ENCODE peak calls at places on chromosomes 4 and X, in ten cellular contexts. One of them, this sample, is unnamed.
A peak's percentile ranks its signal among the peaks of the same experiment; 100 is the strongest.

GRCh38 chr4:168751263-168752225 is 254.7 kb downstream of the PALLD start:
- DNase-seq in stomach: no peak
- DNase-seq in Panc1: no peak
- DNase-seq in sigmoid colon: no peak
- DNase-seq in GM23338: no peak
- DNase-seq in HCT116: no peak
- DNase-seq in K562: no peak
- DNase-seq in suprapubic skin: no peak
- DNase-seq in transverse colon: no peak
- DNase-seq in GM12878: no peak
- DNase-seq in this sample: no peak

GRCh38 chr4:151527699-151528098 is 118.7 kb downstream of the FHIP1A start:
- DNase-seq in transverse colon: no peak
- DNase-seq in HCT116: no peak
- DNase-seq in K562: no peak
- DNase-seq in GM23338: no peak
- DNase-seq in Panc1: no peak
- DNase-seq in sigmoid colon: no peak
- DNase-seq in GM12878: no peak
- DNase-seq in suprapubic skin: no peak
- DNase-seq in stomach: no peak
- DNase-seq in this sample: no peak

GRCh38 chr4:99219072-99219471 is at the start of gene ADH6:
- DNase-seq in sigmoid colon: no peak
- DNase-seq in GM12878: no peak
- DNase-seq in Panc1: no peak
- DNase-seq in suprapubic skin: no peak
- DNase-seq in HCT116: no peak
- DNase-seq in transverse colon: peak; percentile 39
- DNase-seq in K562: no peak
- DNase-seq in GM23338: no peak
- DNase-seq in stomach: no peak
- DNase-seq in this sample: no peak

GRCh38 chrX:19245711-19246269 is 97.9 kb upstream of the PDHA1 start:
- DNase-seq in HCT116: no peak
- DNase-seq in K562: no peak
- DNase-seq in transverse colon: no peak
- DNase-seq in GM12878: no peak
- DNase-seq in stomach: no peak
- DNase-seq in suprapubic skin: no peak
- DNase-seq in sigmoid colon: no peak
- DNase-seq in Panc1: no peak
- DNase-seq in GM23338: no peak
- DNase-seq in this sample: no peak

GRCh38 chr4:15995826-15996225 is 32.9 kb upstream of the FGFBP2 start:
- DNase-seq in HCT116: no peak
- DNase-seq in GM23338: no peak
- DNase-seq in sigmoid colon: no peak
- DNase-seq in GM12878: no peak
- DNase-seq in K562: no peak
- DNase-seq in transverse colon: no peak
- DNase-seq in Panc1: no peak
- DNase-seq in suprapubic skin: no peak
- DNase-seq in stomach: no peak
- DNase-seq in this sample: no peak

GRCh38 chrX:14032383-14032782 is 2.7 kb upstream of the GEMIN8 start:
- DNase-seq in GM12878: no peak
- DNase-seq in suprapubic skin: no peak
- DNase-seq in HCT116: no peak
- DNase-seq in Panc1: no peak
- DNase-seq in GM23338: peak; percentile 73
- DNase-seq in transverse colon: peak; percentile 52
- DNase-seq in K562: peak; percentile 70
- DNase-seq in stomach: peak; percentile 53
- DNase-seq in sigmoid colon: no peak
- DNase-seq in this sample: no peak

GRCh38 chr4:1604706-1605205 is 79.4 kb downstream of the FAM53A start:
- DNase-seq in suprapubic skin: no peak
- DNase-seq in GM12878: no peak
- DNase-seq in stomach: peak; percentile 58
- DNase-seq in transverse colon: peak; percentile 22
- DNase-seq in GM23338: no peak
- DNase-seq in HCT116: no peak
- DNase-seq in sigmoid colon: peak; percentile 52
- DNase-seq in K562: no peak
- DNase-seq in Panc1: no peak
- DNase-seq in this sample: no peak

GRCh38 chrX:105527759-105528158 is 294.6 kb upstream of the NRK start:
- DNase-seq in transverse colon: no peak
- DNase-seq in GM23338: no peak
- DNase-seq in GM12878: no peak
- DNase-seq in Panc1: no peak
- DNase-seq in K562: no peak
- DNase-seq in stomach: no peak
- DNase-seq in suprapubic skin: no peak
- DNase-seq in sigmoid colon: no peak
- DNase-seq in HCT116: no peak
- DNase-seq in this sample: no peak

GRCh38 chr4:42149004-42149403 is 3.5 kb downstream of the BEND4 start:
- DNase-seq in transverse colon: no peak
- DNase-seq in stomach: no peak
- DNase-seq in HCT116: no peak
- DNase-seq in Panc1: no peak
- DNase-seq in sigmoid colon: no peak
- DNase-seq in GM23338: no peak
- DNase-seq in GM12878: no peak
- DNase-seq in K562: no peak
- DNase-seq in suprapubic skin: no peak
- DNase-seq in this sample: no peak
- H3K27me3 ChIP-seq in transverse colon: peaks cover 62% of the 10 kb centered on the region
- H3K27me3 ChIP-seq in stomach: peaks cover 70% of the 10 kb centered on the region
- H3K27me3 ChIP-seq in HCT116: peaks cover 7% of the 10 kb centered on the region
- H3K27me3 ChIP-seq in Panc1: peaks cover 2% of the 10 kb centered on the region
- H3K27me3 ChIP-seq in sigmoid colon: peaks cover 54% of the 10 kb centered on the region
- H3K27me3 ChIP-seq in GM23338: peaks cover 34% of the 10 kb centered on the region
- H3K27me3 ChIP-seq in GM12878: peaks cover 39% of the 10 kb centered on the region
- H3K27me3 ChIP-seq in K562: peaks cover 4% of the 10 kb centered on the region
- H3K27me3 ChIP-seq in suprapubic skin: peaks cover 59% of the 10 kb centered on the region
- H3K27me3 ChIP-seq in this sample: peaks cover 18% of the 10 kb centered on the region

GRCh38 chrX:73400136-73400748 is 46.6 kb upstream of the CDX4 start:
- DNase-seq in sigmoid colon: no peak
- DNase-seq in HCT116: no peak
- DNase-seq in GM23338: peak; percentile 4
- DNase-seq in transverse colon: no peak
- DNase-seq in suprapubic skin: no peak
- DNase-seq in K562: no peak
- DNase-seq in GM12878: no peak
- DNase-seq in Panc1: no peak
- DNase-seq in stomach: no peak
- DNase-seq in this sample: no peak

GRCh38 chrX:73401591-73402266 is 45.1 kb upstream of the CDX4 start:
- DNase-seq in HCT116: no peak
- DNase-seq in GM23338: peak; percentile 20
- DNase-seq in sigmoid colon: no peak
- DNase-seq in transverse colon: no peak
- DNase-seq in suprapubic skin: no peak
- DNase-seq in Panc1: no peak
- DNase-seq in K562: no peak
- DNase-seq in GM12878: no peak
- DNase-seq in stomach: no peak
- DNase-seq in this sample: no peak

DNA sequence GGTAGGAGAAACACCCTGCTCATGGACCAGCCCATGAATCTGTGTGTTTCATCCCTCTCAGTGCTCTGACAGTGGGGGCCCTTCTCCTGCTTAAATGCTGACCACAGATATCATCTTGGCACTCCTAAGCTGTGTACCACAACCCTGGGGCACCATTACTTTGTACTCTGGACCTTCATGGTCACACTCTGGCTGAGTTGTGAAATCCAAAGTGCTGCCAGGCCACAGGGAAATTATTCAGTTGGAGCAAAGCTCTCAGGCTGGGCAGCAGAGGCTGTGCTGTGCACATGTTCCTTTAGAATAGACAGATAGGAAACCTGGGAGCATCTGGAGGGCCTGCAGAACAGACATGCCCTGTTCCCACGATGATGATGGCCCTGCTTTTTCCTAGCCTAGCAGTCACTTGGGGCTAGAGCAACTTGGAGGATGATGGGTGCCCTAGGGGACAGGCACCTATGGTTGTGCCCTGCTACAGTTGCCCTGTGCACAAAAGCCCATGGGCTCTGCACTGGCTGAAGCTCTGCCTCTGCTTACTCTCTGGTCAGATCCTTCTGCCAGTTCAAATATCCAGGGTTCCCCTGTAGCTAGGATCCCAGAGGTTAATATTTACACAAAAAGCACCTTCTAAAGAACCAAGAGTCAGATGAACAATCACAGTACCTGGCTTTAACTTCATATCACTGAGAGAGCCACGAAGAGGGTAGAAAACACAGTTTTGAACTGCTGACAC is 48.5 kb upstream of the CDX4 start:
- DNase-seq in transverse colon: no peak
- DNase-seq in suprapubic skin: no peak
- DNase-seq in HCT116: no peak
- DNase-seq in K562: no peak
- DNase-seq in sigmoid colon: no peak
- DNase-seq in GM12878: no peak
- DNase-seq in Panc1: no peak
- DNase-seq in GM23338: no peak
- DNase-seq in stomach: no peak
- DNase-seq in this sample: no peak
- TF ChIP-seq POLR2AphosphoS5 in transverse colon: no peak
- TF ChIP-seq POLR2AphosphoS5 in suprapubic skin: no peak
- TF ChIP-seq POLR2AphosphoS5 in HCT116: no peak
- TF ChIP-seq POLR2AphosphoS5 in K562: no peak
- TF ChIP-seq POLR2AphosphoS5 in sigmoid colon: no peak
- TF ChIP-seq POLR2AphosphoS5 in GM12878: no peak
- TF ChIP-seq POLR2AphosphoS5 in Panc1: no peak
- TF ChIP-seq POLR2AphosphoS5 in GM23338: no peak
- TF ChIP-seq POLR2AphosphoS5 in stomach: no peak
- TF ChIP-seq POLR2AphosphoS5 in this sample: no peak

GRCh38 chr4:8894424-8894816 is 22.8 kb upstream of the HMX1 start:
- DNase-seq in HCT116: no peak
- DNase-seq in GM23338: no peak
- DNase-seq in stomach: no peak
- DNase-seq in sigmoid colon: no peak
- DNase-seq in GM12878: no peak
- DNase-seq in suprapubic skin: no peak
- DNase-seq in transverse colon: no peak
- DNase-seq in K562: no peak
- DNase-seq in Panc1: no peak
- DNase-seq in this sample: no peak
- H3K27me3 ChIP-seq in HCT116: no peaks in the 10 kb centered on the region
- H3K27me3 ChIP-seq in GM23338: peaks cover 92% of the 10 kb centered on the region
- H3K27me3 ChIP-seq in stomach: peaks cover 100% of the 10 kb centered on the region
- H3K27me3 ChIP-seq in sigmoid colon: peaks cover 93% of the 10 kb centered on the region
- H3K27me3 ChIP-seq in GM12878: peaks cover 4% of the 10 kb centered on the region
- H3K27me3 ChIP-seq in suprapubic skin: peaks cover 84% of the 10 kb centered on the region
- H3K27me3 ChIP-seq in transverse colon: peaks cover 80% of the 10 kb centered on the region
- H3K27me3 ChIP-seq in K562: peaks cover 24% of the 10 kb centered on the region
- H3K27me3 ChIP-seq in Panc1: no peaks in the 10 kb centered on the region
- H3K27me3 ChIP-seq in this sample: peaks cover 37% of the 10 kb centered on the region

DNA sequence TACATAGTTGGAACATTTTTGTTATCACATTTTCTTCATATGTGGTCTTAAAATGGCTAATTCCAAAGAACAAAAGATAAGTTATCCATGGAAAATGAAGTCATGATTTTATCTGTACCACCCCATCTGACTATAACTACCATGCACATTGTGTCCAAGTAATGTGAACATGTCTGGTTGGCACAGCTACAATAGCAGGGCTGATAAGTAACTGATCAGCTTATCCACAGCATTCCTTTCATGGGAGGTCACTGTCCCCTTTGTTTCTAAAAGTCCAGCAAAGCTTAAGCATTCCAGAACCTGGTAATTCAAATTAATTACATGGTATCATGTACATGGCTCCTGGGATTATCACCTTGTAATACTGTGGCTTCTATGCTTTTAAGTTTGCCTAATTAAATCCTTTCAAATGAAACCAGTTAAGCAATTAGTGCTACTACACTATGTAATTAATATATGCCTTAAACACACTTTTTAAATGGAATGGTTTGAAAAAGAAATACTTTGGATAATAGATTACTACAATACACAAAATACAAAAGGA is 21.1 kb upstream of the SORBS2 start:
- DNase-seq in GM23338: no peak
- DNase-seq in Panc1: no peak
- DNase-seq in GM12878: no peak
- DNase-seq in suprapubic skin: no peak
- DNase-seq in HCT116: no peak
- DNase-seq in K562: no peak
- DNase-seq in transverse colon: no peak
- DNase-seq in stomach: no peak
- DNase-seq in sigmoid colon: no peak
- DNase-seq in this sample: no peak
- TF ChIP-seq POLR2AphosphoS5 in GM23338: no peak
- TF ChIP-seq POLR2AphosphoS5 in Panc1: no peak
- TF ChIP-seq POLR2AphosphoS5 in GM12878: no peak
- TF ChIP-seq POLR2AphosphoS5 in suprapubic skin: no peak
- TF ChIP-seq POLR2AphosphoS5 in HCT116: no peak
- TF ChIP-seq POLR2AphosphoS5 in K562: no peak
- TF ChIP-seq POLR2AphosphoS5 in transverse colon: no peak
- TF ChIP-seq POLR2AphosphoS5 in stomach: peak; percentile 84
- TF ChIP-seq POLR2AphosphoS5 in sigmoid colon: no peak
- TF ChIP-seq POLR2AphosphoS5 in this sample: no peak

GRCh38 chrX:147635186-147635585 is 276.5 kb upstream of the FMR1 start:
- DNase-seq in stomach: no peak
- DNase-seq in sigmoid colon: no peak
- DNase-seq in GM12878: no peak
- DNase-seq in transverse colon: no peak
- DNase-seq in Panc1: no peak
- DNase-seq in GM23338: no peak
- DNase-seq in suprapubic skin: no peak
- DNase-seq in HCT116: no peak
- DNase-seq in K562: no peak
- DNase-seq in this sample: no peak

GRCh38 chrX:147637190-147637589 is 274.5 kb upstream of the FMR1 start:
- DNase-seq in GM23338: no peak
- DNase-seq in Panc1: no peak
- DNase-seq in transverse colon: no peak
- DNase-seq in HCT116: no peak
- DNase-seq in K562: no peak
- DNase-seq in suprapubic skin: no peak
- DNase-seq in GM12878: no peak
- DNase-seq in stomach: no peak
- DNase-seq in sigmoid colon: no peak
- DNase-seq in this sample: no peak
- H3K27me3 ChIP-seq in GM23338: no peaks in the 10 kb centered on the region
- H3K27me3 ChIP-seq in Panc1: no peaks in the 10 kb centered on the region
- H3K27me3 ChIP-seq in transverse colon: no peaks in the 10 kb centered on the region
- H3K27me3 ChIP-seq in HCT116: no peaks in the 10 kb centered on the region
- H3K27me3 ChIP-seq in K562: no peaks in the 10 kb centered on the region
- H3K27me3 ChIP-seq in suprapubic skin: no peaks in the 10 kb centered on the region
- H3K27me3 ChIP-seq in GM12878: no peaks in the 10 kb centered on the region
- H3K27me3 ChIP-seq in stomach: no peaks in the 10 kb centered on the region
- H3K27me3 ChIP-seq in sigmoid colon: no peaks in the 10 kb centered on the region
- H3K27me3 ChIP-seq in this sample: no peaks in the 10 kb centered on the region

GRCh38 chrX:150848914-150849365 is 49.5 kb downstream of the CD99L2 start:
- DNase-seq in GM12878: no peak
- DNase-seq in GM23338: no peak
- DNase-seq in suprapubic skin: no peak
- DNase-seq in K562: peak; percentile 34
- DNase-seq in stomach: peak; percentile 72
- DNase-seq in Panc1: peak; percentile 95
- DNase-seq in transverse colon: peak; percentile 20
- DNase-seq in HCT116: no peak
- DNase-seq in sigmoid colon: no peak
- DNase-seq in this sample: no peak
- TF ChIP-seq POLR2AphosphoS5 in GM12878: no peak
- TF ChIP-seq POLR2AphosphoS5 in GM23338: no peak
- TF ChIP-seq POLR2AphosphoS5 in suprapubic skin: no peak
- TF ChIP-seq POLR2AphosphoS5 in K562: no peak
- TF ChIP-seq POLR2AphosphoS5 in stomach: peak; percentile 76
- TF ChIP-seq POLR2AphosphoS5 in Panc1: peak; percentile 87
- TF ChIP-seq POLR2AphosphoS5 in transverse colon: no peak
- TF ChIP-seq POLR2AphosphoS5 in HCT116: no peak
- TF ChIP-seq POLR2AphosphoS5 in sigmoid colon: no peak
- TF ChIP-seq POLR2AphosphoS5 in this sample: peak; percentile 60

This sample was measured in upper lobe of left lung.